ENCODE peak calls at places on chromosomes 2 and 18, in eight cellular contexts. One of them, this sample, is unnamed.

GRCh38 chr2:197360744-197361156 is 50.2 kb upstream of the ANKRD44 start:
- DNase-seq in left lung: no peak
- DNase-seq in pancreas: no peak
- DNase-seq in trophoblast cell: no peak
- DNase-seq in mesendoderm: no peak
- DNase-seq in psoas muscle: no peak
- DNase-seq in cardiac muscle cell: no peak
- DNase-seq in lower lobe of right lung: no peak
- DNase-seq in this sample: no peak

GRCh38 chr2:180520206-180520605 is 460.2 kb upstream of the UBE2E3 start:
- DNase-seq in trophoblast cell: no peak
- DNase-seq in lower lobe of right lung: no peak
- DNase-seq in pancreas: no peak
- DNase-seq in cardiac muscle cell: peak; percentile 2
- DNase-seq in mesendoderm: peak; percentile 35
- DNase-seq in psoas muscle: no peak
- DNase-seq in left lung: no peak
- DNase-seq in this sample: no peak

GRCh38 chr2:55408098-55408882 is 11.4 kb downstream of the CCDC88A start:
- DNase-seq in psoas muscle: no peak
- DNase-seq in mesendoderm: no peak
- DNase-seq in pancreas: no peak
- DNase-seq in left lung: no peak
- DNase-seq in trophoblast cell: no peak
- DNase-seq in lower lobe of right lung: no peak
- DNase-seq in cardiac muscle cell: no peak
- DNase-seq in this sample: no peak

GRCh38 chr2:207467716-207468347 is 61.9 kb upstream of the CREB1 start:
- DNase-seq in trophoblast cell: no peak
- DNase-seq in pancreas: no peak
- DNase-seq in mesendoderm: no peak
- DNase-seq in lower lobe of right lung: no peak
- DNase-seq in psoas muscle: no peak
- DNase-seq in left lung: no peak
- DNase-seq in cardiac muscle cell: no peak
- DNase-seq in this sample: no peak

GRCh38 chr2:216664593-216665034 is 30.7 kb downstream of the IGFBP5 start:
- DNase-seq in mesendoderm: peak; percentile 63
- DNase-seq in pancreas: no peak
- DNase-seq in lower lobe of right lung: no peak
- DNase-seq in psoas muscle: no peak
- DNase-seq in cardiac muscle cell: no peak
- DNase-seq in left lung: no peak
- DNase-seq in trophoblast cell: no peak
- DNase-seq in this sample: no peak

GRCh38 chr2:238101891-238102841 is 2.0 kb downstream of the ESPNL start:
- DNase-seq in pancreas: peak; percentile 17
- DNase-seq in psoas muscle: peak; percentile 46
- DNase-seq in mesendoderm: peak; percentile 42
- DNase-seq in trophoblast cell: no peak
- DNase-seq in cardiac muscle cell: no peak
- DNase-seq in left lung: no peak
- DNase-seq in lower lobe of right lung: peak; percentile 47
- DNase-seq in this sample: peak; percentile 88

GRCh38 chr2:28665041-28665704 is 86.5 kb upstream of the PPP1CB start:
- DNase-seq in lower lobe of right lung: peak; percentile 60
- DNase-seq in mesendoderm: no peak
- DNase-seq in pancreas: peak; percentile 81
- DNase-seq in cardiac muscle cell: no peak
- DNase-seq in left lung: peak; percentile 61
- DNase-seq in trophoblast cell: no peak
- DNase-seq in psoas muscle: peak; percentile 76
- DNase-seq in this sample: no peak

GRCh38 chr2:165239230-165239629 is at the start of gene SCN2A:
- DNase-seq in psoas muscle: no peak
- DNase-seq in pancreas: no peak
- DNase-seq in left lung: no peak
- DNase-seq in trophoblast cell: peak; percentile 37
- DNase-seq in lower lobe of right lung: no peak
- DNase-seq in mesendoderm: peak; percentile 63
- DNase-seq in cardiac muscle cell: peak; percentile 66
- DNase-seq in this sample: no peak

GRCh38 chr2:172084484-172084733 is 898 bp upstream of the DLX1 start:
- DNase-seq in trophoblast cell: no peak
- DNase-seq in left lung: no peak
- DNase-seq in pancreas: no peak
- DNase-seq in cardiac muscle cell: no peak
- DNase-seq in lower lobe of right lung: no peak
- DNase-seq in psoas muscle: no peak
- DNase-seq in mesendoderm: peak; percentile 66
- DNase-seq in this sample: no peak

GRCh38 chr18:74063023-74063422 is 84.6 kb downstream of the FBXO15 start:
- DNase-seq in pancreas: no peak
- DNase-seq in mesendoderm: no peak
- DNase-seq in psoas muscle: no peak
- DNase-seq in cardiac muscle cell: no peak
- DNase-seq in left lung: no peak
- DNase-seq in lower lobe of right lung: no peak
- DNase-seq in trophoblast cell: no peak
- DNase-seq in this sample: no peak

GRCh38 chr2:196336715-196337617 is 165.6 kb upstream of the STK17B start:
- DNase-seq in left lung: no peak
- DNase-seq in cardiac muscle cell: peak; percentile 32
- DNase-seq in mesendoderm: peak; percentile 36
- DNase-seq in lower lobe of right lung: no peak
- DNase-seq in trophoblast cell: no peak
- DNase-seq in pancreas: no peak
- DNase-seq in psoas muscle: no peak
- DNase-seq in this sample: no peak

GRCh38 chr2:207408086-207408794 is 121.5 kb upstream of the CREB1 start:
- DNase-seq in lower lobe of right lung: no peak
- DNase-seq in mesendoderm: peak; percentile 31
- DNase-seq in pancreas: peak; percentile 37
- DNase-seq in trophoblast cell: no peak
- DNase-seq in cardiac muscle cell: no peak
- DNase-seq in psoas muscle: no peak
- DNase-seq in left lung: no peak
- DNase-seq in this sample: no peak

GRCh38 chr2:149901231-149901859 is 313.8 kb upstream of the MMADHC start:
- DNase-seq in lower lobe of right lung: no peak
- DNase-seq in left lung: no peak
- DNase-seq in mesendoderm: no peak
- DNase-seq in pancreas: no peak
- DNase-seq in psoas muscle: no peak
- DNase-seq in cardiac muscle cell: no peak
- DNase-seq in trophoblast cell: no peak
- DNase-seq in this sample: no peak

GRCh38 chr2:98826856-98827255 is 95.9 kb upstream of the MGAT4A start:
- DNase-seq in pancreas: no peak
- DNase-seq in mesendoderm: no peak
- DNase-seq in left lung: no peak
- DNase-seq in cardiac muscle cell: no peak
- DNase-seq in trophoblast cell: no peak
- DNase-seq in psoas muscle: no peak
- DNase-seq in lower lobe of right lung: no peak
- DNase-seq in this sample: no peak

GRCh38 chr2:191636235-191636543 is 41.7 kb upstream of the NABP1 start:
- DNase-seq in lower lobe of right lung: no peak
- DNase-seq in pancreas: no peak
- DNase-seq in mesendoderm: peak; percentile 38
- DNase-seq in left lung: no peak
- DNase-seq in trophoblast cell: peak; percentile 53
- DNase-seq in cardiac muscle cell: no peak
- DNase-seq in psoas muscle: no peak
- DNase-seq in this sample: no peak

GRCh38 chr18:60413944-60414547 is 41.5 kb upstream of the MC4R start:
- DNase-seq in trophoblast cell: peak; percentile 2
- DNase-seq in left lung: no peak
- DNase-seq in pancreas: no peak
- DNase-seq in mesendoderm: peak; percentile 49
- DNase-seq in cardiac muscle cell: peak; percentile 15
- DNase-seq in lower lobe of right lung: no peak
- DNase-seq in psoas muscle: no peak
- DNase-seq in this sample: no peak

GRCh38 chr2:36780231-36780808 is 83.8 kb downstream of the VIT start:
- DNase-seq in mesendoderm: peak; percentile 63
- DNase-seq in cardiac muscle cell: peak; percentile 61
- DNase-seq in left lung: no peak
- DNase-seq in trophoblast cell: peak; percentile 1
- DNase-seq in pancreas: no peak
- DNase-seq in lower lobe of right lung: no peak
- DNase-seq in psoas muscle: no peak
- DNase-seq in this sample: no peak

DNA sequence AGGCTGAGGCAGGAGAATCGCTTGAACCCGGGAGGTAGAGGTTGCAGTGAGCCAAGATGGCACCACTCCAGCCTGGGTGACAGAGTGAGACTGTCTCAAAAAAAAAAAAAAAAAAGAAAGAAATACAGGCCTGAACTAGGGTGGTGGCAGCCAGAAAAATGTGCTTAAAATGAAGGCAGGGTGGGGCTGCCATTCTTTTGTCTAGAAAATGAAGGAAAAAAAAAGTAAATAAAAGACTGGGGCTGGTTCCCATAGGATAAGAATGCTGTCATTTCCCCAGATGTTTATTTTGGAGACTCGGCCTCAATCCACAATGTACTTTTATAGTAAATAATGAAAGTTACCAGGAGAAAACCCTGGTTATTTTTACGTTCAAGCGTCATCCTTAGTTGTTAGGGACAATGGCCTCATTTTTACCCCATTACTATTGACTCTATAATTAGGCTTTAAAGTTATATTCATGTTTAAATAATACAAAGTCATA is 58.9 kb downstream of the ATP8B1 start:
- DNase-seq in psoas muscle: no peak
- DNase-seq in trophoblast cell: no peak
- DNase-seq in cardiac muscle cell: no peak
- DNase-seq in lower lobe of right lung: no peak
- DNase-seq in left lung: no peak
- DNase-seq in mesendoderm: no peak
- DNase-seq in pancreas: no peak
- DNase-seq in this sample: no peak
- H3K4me1 ChIP-seq in psoas muscle: peaks cover 45% of the 10 kb centered on the region
- H3K4me1 ChIP-seq in trophoblast cell: peaks cover 1% of the 10 kb centered on the region
- H3K4me1 ChIP-seq in cardiac muscle cell: no peaks in the 10 kb centered on the region
- H3K4me1 ChIP-seq in lower lobe of right lung: peaks cover 24% of the 10 kb centered on the region
- H3K4me1 ChIP-seq in left lung: peaks cover 17% of the 10 kb centered on the region
- H3K4me1 ChIP-seq in mesendoderm: peaks cover 2% of the 10 kb centered on the region
- H3K4me1 ChIP-seq in pancreas: peaks cover 18% of the 10 kb centered on the region
- H3K4me1 ChIP-seq in this sample: peaks cover 61% of the 10 kb centered on the region

GRCh38 chr2:776038-776437 is 98.8 kb upstream of the TMEM18 start:
- DNase-seq in mesendoderm: no peak
- DNase-seq in cardiac muscle cell: no peak
- DNase-seq in lower lobe of right lung: no peak
- DNase-seq in psoas muscle: no peak
- DNase-seq in pancreas: no peak
- DNase-seq in left lung: no peak
- DNase-seq in trophoblast cell: no peak
- DNase-seq in this sample: no peak
- H3K27ac ChIP-seq in mesendoderm: no peak overlapping the region
- H3K27ac ChIP-seq in cardiac muscle cell: no peak overlapping the region
- H3K27ac ChIP-seq in lower lobe of right lung: no peak overlapping the region
- H3K27ac ChIP-seq in psoas muscle: no peak overlapping the region
- H3K27ac ChIP-seq in pancreas: no peak overlapping the region
- H3K27ac ChIP-seq in left lung: no peak overlapping the region
- H3K27ac ChIP-seq in trophoblast cell: no peak overlapping the region
- H3K27ac ChIP-seq in this sample: no peak overlapping the region

GRCh38 chr2:8478133-8478793 is 203.6 kb upstream of the ID2 start:
- DNase-seq in left lung: no peak
- DNase-seq in mesendoderm: peak; percentile 29
- DNase-seq in pancreas: no peak
- DNase-seq in trophoblast cell: peak; percentile 35
- DNase-seq in psoas muscle: no peak
- DNase-seq in cardiac muscle cell: no peak
- DNase-seq in lower lobe of right lung: peak; percentile 47
- DNase-seq in this sample: no peak
- H3K4me3 ChIP-seq in left lung: no peak overlapping the region
- H3K4me3 ChIP-seq in mesendoderm: no peak overlapping the region
- H3K4me3 ChIP-seq in pancreas: no peak overlapping the region
- H3K4me3 ChIP-seq in trophoblast cell: no peak overlapping the region
- H3K4me3 ChIP-seq in psoas muscle: no peak overlapping the region
- H3K4me3 ChIP-seq in cardiac muscle cell: no peak overlapping the region
- H3K4me3 ChIP-seq in lower lobe of right lung: no peak overlapping the region
- H3K4me3 ChIP-seq in this sample: no peak overlapping the region

GRCh38 chr2:101751276-101751675 is 53.8 kb downstream of the MAP4K4 start:
- DNase-seq in cardiac muscle cell: no peak
- DNase-seq in pancreas: no peak
- DNase-seq in trophoblast cell: no peak
- DNase-seq in lower lobe of right lung: no peak
- DNase-seq in psoas muscle: no peak
- DNase-seq in left lung: no peak
- DNase-seq in mesendoderm: no peak
- DNase-seq in this sample: no peak
- H3K4me1 ChIP-seq in cardiac muscle cell: peaks cover 59% of the 10 kb centered on the region
- H3K4me1 ChIP-seq in pancreas: peaks cover 22% of the 10 kb centered on the region
- H3K4me1 ChIP-seq in trophoblast cell: peaks cover 30% of the 10 kb centered on the region
- H3K4me1 ChIP-seq in lower lobe of right lung: peaks cover 76% of the 10 kb centered on the region
- H3K4me1 ChIP-seq in psoas muscle: peaks cover 59% of the 10 kb centered on the region
- H3K4me1 ChIP-seq in left lung: peaks cover 55% of the 10 kb centered on the region
- H3K4me1 ChIP-seq in mesendoderm: peaks cover 3% of the 10 kb centered on the region
- H3K4me1 ChIP-seq in this sample: peaks cover 72% of the 10 kb centered on the region

This sample was measured in vagina.